ENCODE peak calls at places on chromosomes 7 and 10, in eight cellular contexts. C is small intestine, J is OCI-LY7, M is right lobe of liver, T is tibial nerve, B is uterus, H is epithelial cell of esophagus, G is fibroblast of lung. L is an unnamed sample.

GRCh38 chr10:124290095-124290795 is 128.5 kb downstream of the OAT start:
- DNase-seq in T (peak), H (no peak), C (no peak), B (no peak), G (peak), J (no peak), M (peak), L (peak)

GRCh38 chr7:50667789-50668226 is 102.6 kb upstream of the DDC start:
- DNase-seq in G (peak), B (peak), T (no peak), C (no peak), H (no peak), J (no peak), M (no peak), L (no peak)

GRCh38 chr10:61939575-61940301 is 38.2 kb downstream of the ARID5B start:
- DNase-seq in T (no peak), B (no peak), H (peak), J (no peak), G (peak), C (no peak), M (no peak), L (no peak)

GRCh38 chr7:100088621-100089457 is at the start of gene COPS6:
- DNase-seq in T (peak), B (peak), H (peak), C (peak), G (peak), M (peak), J (peak), L (peak)

GRCh38 chr7:148286150-148286549 is 304.4 kb upstream of the C7orf33 start:
- DNase-seq in J (peak), T (no peak), B (no peak), G (no peak), H (peak), M (no peak), C (peak), L (no peak)

GRCh38 chr7:28953628-28954027 is 4.5 kb downstream of the TRIL start:
- DNase-seq in C (no peak), B (no peak), G (peak), M (no peak), T (no peak), H (no peak), J (no peak), L (no peak)

GRCh38 chr7:25565949-25566348 is 337.7 kb upstream of the NPVF start:
- DNase-seq in B (peak), M (no peak), H (peak), G (peak), J (peak), T (peak), C (peak), L (no peak)

GRCh38 chr10:1550291-1550595 is 187.1 kb downstream of the ADARB2 start:
- DNase-seq in B (no peak), J (no peak), M (no peak), G (no peak), H (no peak), C (no peak), T (no peak), L (no peak)

GRCh38 chr10:132983250-132984007 is 41.1 kb upstream of the CFAP46 start:
- DNase-seq in J (no peak), T (no peak), M (peak), H (no peak), G (no peak), C (no peak), B (no peak), L (peak)

GRCh38 chr7:51226042-51226755 is 90.4 kb downstream of the COBL start:
- DNase-seq in H (peak), M (no peak), B (no peak), T (no peak), J (no peak), G (no peak), C (no peak), L (no peak)

GRCh38 chr7:158120751-158121150 is 466.9 kb downstream of the PTPRN2 start:
- DNase-seq in J (no peak), H (no peak), M (no peak), T (no peak), B (no peak), G (no peak), C (no peak), L (peak)

GRCh38 chr10:124625831-124626238 is 118.3 kb downstream of the FAM53B start:
- DNase-seq in B (no peak), H (no peak), G (no peak), C (no peak), T (no peak), M (no peak), J (no peak), L (no peak)

GRCh38 chr7:22231806-22232205 is 125.1 kb downstream of the RAPGEF5 start:
- DNase-seq in T (no peak), G (no peak), J (no peak), B (no peak), C (no peak), H (peak), M (no peak), L (no peak)

GRCh38 chr10:16856567-16856966 is 39.3 kb upstream of the RSU1 start:
- DNase-seq in H (no peak), T (no peak), M (no peak), G (no peak), B (no peak), J (no peak), C (no peak), L (no peak)

GRCh38 chr7:25801214-25801613 is 350.8 kb upstream of the NFE2L3 start:
- DNase-seq in M (no peak), G (no peak), C (no peak), H (no peak), B (no peak), J (no peak), T (no peak), L (no peak)

GRCh38 chr10:112938808-112939482 is 11.1 kb upstream of the TCF7L2 start:
- DNase-seq in H (no peak), B (no peak), J (no peak), C (peak), M (no peak), T (no peak), G (no peak), L (no peak)

GRCh38 chr7:157523766-157524421 is 187.1 kb downstream of the DNAJB6 start:
- DNase-seq in J (no peak), C (no peak), H (no peak), B (no peak), T (no peak), G (no peak), M (peak), L (peak)

GRCh38 chr10:49767752-49768151 is 5.6 kb upstream of the OGDHL start:
- DNase-seq in H (no peak), T (no peak), G (no peak), B (no peak), C (no peak), J (no peak), M (no peak), L (no peak)

GRCh38 chr10:43210556-43210955 is 56.3 kb downstream of the RASGEF1A start:
- DNase-seq in M (peak), G (no peak), H (no peak), T (no peak), C (no peak), B (no peak), J (no peak), L (peak)

GRCh38 chr7:157528785-157529341 is 192.1 kb downstream of the DNAJB6 start:
- DNase-seq in J (no peak), H (no peak), C (no peak), G (no peak), T (no peak), B (no peak), M (peak), L (peak)

GRCh38 chr7:116692599-116693308 is 20.8 kb downstream of the MET start:
- DNase-seq in H (peak), B (no peak), T (no peak), C (peak), M (no peak), J (no peak), G (no peak), L (no peak)

GRCh38 chr7:26199301-26200112 is 1.0 kb downstream of the HNRNPA2B1 start:
- DNase-seq in G (peak), H (peak), B (peak), T (peak), C (peak), M (peak), J (peak), L (peak)

GRCh38 chr10:3807928-3808496 is 23.0 kb upstream of the KLF6 start:
- DNase-seq in C (no peak), H (no peak), M (peak), B (no peak), G (no peak), J (no peak), T (no peak), L (no peak)

GRCh38 chr10:923844-924523 is 7.5 kb downstream of the LARP4B start:
- DNase-seq in B (no peak), J (no peak), G (no peak), T (no peak), M (no peak), H (no peak), C (no peak), L (no peak)

GRCh38 chr10:3231951-3232730 is 59.6 kb upstream of the PITRM1 start:
- DNase-seq in M (no peak), B (no peak), T (peak), G (peak), C (no peak), J (no peak), H (no peak), L (no peak)

GRCh38 chr7:651032-651728 is 75.3 kb upstream of the DNAAF5 start:
- DNase-seq in G (no peak), M (no peak), B (no peak), C (no peak), J (no peak), T (no peak), H (no peak), L (no peak)

GRCh38 chr7:75716992-75717626 is 21.6 kb downstream of the HIP1 start:
- DNase-seq in H (peak), J (no peak), C (no peak), M (no peak), T (no peak), B (no peak), G (peak), L (peak)

GRCh38 chr10:115918812-115919211 is 354.2 kb downstream of the GFRA1 start:
- DNase-seq in J (no peak), T (no peak), G (peak), B (no peak), C (no peak), M (no peak), H (no peak), L (no peak)

GRCh38 chr7:134778941-134779740 is at the start of gene CALD1:
- DNase-seq in B (peak), J (no peak), H (peak), G (peak), C (peak), M (no peak), T (peak), L (no peak)

GRCh38 chr7:128098629-128099028 is 67.4 kb upstream of the LRRC4 start:
- DNase-seq in G (no peak), J (no peak), T (no peak), M (no peak), H (no peak), B (no peak), C (no peak), L (no peak)

GRCh38 chr7:146772581-146772980 is 656.0 kb downstream of the CNTNAP2 start:
- DNase-seq in H (no peak), M (no peak), J (peak), B (no peak), C (no peak), T (no peak), G (no peak), L (no peak)

GRCh38 chr7:80380957-80381356 is 130.9 kb downstream of the GNAT3 start:
- DNase-seq in B (no peak), T (no peak), M (no peak), J (no peak), G (no peak), H (no peak), C (no peak), L (no peak)

GRCh38 chr7:5222861-5223411 is 32.9 kb downstream of the WIPI2 start:
- DNase-seq in T (no peak), J (no peak), G (no peak), H (no peak), M (peak), C (no peak), B (no peak), L (peak)

GRCh38 chr7:139673230-139673629 is 104.6 kb downstream of the HIPK2 start:
- DNase-seq in H (no peak), B (no peak), J (no peak), M (no peak), T (no peak), G (no peak), C (no peak), L (no peak)

GRCh38 chr7:22016547-22016946 is 70.8 kb upstream of the CDCA7L start:
- DNase-seq in M (no peak), H (no peak), J (peak), B (no peak), G (no peak), T (no peak), C (no peak), L (no peak)

GRCh38 chr10:70672993-70673928 is 955 bp downstream of the ADAMTS14 start:
- DNase-seq in H (peak), B (no peak), M (no peak), G (peak), J (no peak), T (no peak), C (no peak), L (no peak)
- H3K4me3 ChIP-seq in H (no peak), B (no peak), M (no peak), G (peak), J (no peak), T (no peak), C (no peak), L (peak)

GRCh38 chr7:74514131-74514591 is 60.5 kb downstream of the GTF2IRD1 start:
- DNase-seq in C (no peak), J (no peak), G (no peak), H (no peak), M (no peak), T (no peak), B (no peak), L (no peak)

GRCh38 chr7:74515276-74515675 is 61.6 kb downstream of the GTF2IRD1 start:
- DNase-seq in J (no peak), C (no peak), T (no peak), H (no peak), M (no peak), B (no peak), G (no peak), L (no peak)

GRCh38 chr7:74518654-74519053 is 64.9 kb downstream of the GTF2IRD1 start:
- DNase-seq in C (no peak), B (no peak), M (no peak), J (no peak), G (no peak), H (no peak), T (no peak), L (no peak)

GRCh38 chr7:74518041-74518440 is 64.3 kb downstream of the GTF2IRD1 start:
- DNase-seq in C (no peak), M (no peak), H (no peak), G (no peak), B (no peak), J (no peak), T (no peak), L (no peak)

DNA sequence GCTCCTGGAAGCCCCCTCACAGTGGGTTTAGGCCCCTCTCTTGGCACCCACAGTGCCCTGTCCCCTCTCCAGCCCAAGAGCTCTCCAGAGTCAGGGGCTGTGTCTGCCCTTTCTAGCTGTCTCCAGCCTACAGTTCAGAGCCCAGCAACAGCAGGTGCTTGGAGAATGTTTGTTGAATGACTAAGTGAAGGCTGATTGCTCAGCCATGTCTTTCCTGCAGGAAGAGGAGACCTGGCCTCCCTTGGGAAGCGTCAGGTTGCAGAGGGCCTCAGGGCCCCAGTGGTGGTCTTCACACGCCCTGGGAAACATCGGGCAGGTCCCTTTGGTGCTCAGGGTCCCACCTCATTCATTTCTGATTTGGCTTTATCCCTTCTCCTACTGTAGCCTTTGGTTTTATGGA is 62.5 kb downstream of the GTF2IRD1 start:
- DNase-seq in G (no peak), J (no peak), B (no peak), M (no peak), T (no peak), H (no peak), C (no peak), L (no peak)
- H3K4me3 ChIP-seq in G (no peak), J (no peak), B (no peak), M (no peak), T (no peak), H (no peak), C (no peak), L (no peak)

DNA sequence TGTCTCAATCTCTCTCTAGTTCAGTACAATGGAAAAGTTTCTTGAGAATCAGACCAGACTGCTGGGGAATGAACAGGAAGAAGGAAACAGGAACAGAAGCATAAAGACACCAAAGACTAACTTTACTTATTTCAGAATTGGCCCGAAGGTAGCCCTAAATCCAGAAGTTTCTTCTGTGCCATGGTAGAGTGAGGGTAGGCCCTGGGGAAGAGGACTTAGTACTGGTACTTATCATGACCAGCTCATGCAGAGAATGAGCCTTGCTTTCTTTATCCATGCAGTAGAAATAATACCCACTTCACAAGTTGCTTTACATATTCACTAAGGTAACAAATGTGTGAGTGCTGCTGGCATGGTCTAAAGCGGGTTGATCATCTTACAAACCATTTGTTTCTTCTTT is 153.8 kb downstream of the CELF2 start:
- DNase-seq in M (no peak), B (no peak), J (no peak), H (no peak), C (no peak), G (no peak), T (no peak), L (no peak)
- H3K4me3 ChIP-seq in M (no peak), B (no peak), J (no peak), H (no peak), C (peak), G (no peak), T (no peak), L (peak)

DNA sequence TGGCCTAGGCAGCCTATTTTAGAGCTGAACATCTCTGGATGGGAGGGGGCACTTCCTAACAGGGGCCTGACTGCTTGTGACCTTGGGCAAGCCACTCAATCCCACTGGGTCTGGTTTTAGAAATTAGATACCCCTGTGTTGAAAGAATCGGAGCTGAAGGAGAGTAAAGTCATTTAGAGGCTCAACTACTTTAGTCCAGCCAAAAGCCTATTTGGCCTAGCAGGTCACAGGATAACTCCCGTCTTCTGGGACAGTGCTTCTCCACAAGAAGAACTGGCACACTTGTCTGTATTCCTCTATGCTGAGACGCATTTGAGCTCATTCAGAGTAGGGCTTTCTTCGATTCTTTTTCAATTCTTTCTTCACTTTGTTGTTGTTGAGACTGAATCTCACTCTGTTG is 224.2 kb downstream of the CHCHD3 start:
- DNase-seq in T (no peak), B (no peak), G (no peak), M (no peak), H (no peak), C (no peak), J (no peak), L (no peak)
- H3K4me3 ChIP-seq in T (no peak), B (no peak), G (no peak), M (no peak), H (no peak), C (no peak), J (no peak), L (no peak)

GRCh38 chr7:114083714-114084113 is 164.9 kb upstream of the PPP1R3A start:
- DNase-seq in C (peak), J (no peak), T (no peak), M (no peak), G (no peak), B (no peak), H (no peak), L (no peak)

GRCh38 chr7:114081606-114082425 is 163.0 kb upstream of the PPP1R3A start:
- DNase-seq in M (no peak), G (peak), B (no peak), H (peak), C (peak), T (peak), J (no peak), L (no peak)

GRCh38 chr7:114084381-114085312 is 165.8 kb upstream of the PPP1R3A start:
- DNase-seq in C (peak), T (peak), H (peak), M (peak), G (peak), J (no peak), B (peak), L (peak)

GRCh38 chr7:114082567-114082933 is 163.7 kb upstream of the PPP1R3A start:
- DNase-seq in J (no peak), H (no peak), C (peak), B (no peak), T (no peak), M (no peak), G (no peak), L (no peak)

DNA sequence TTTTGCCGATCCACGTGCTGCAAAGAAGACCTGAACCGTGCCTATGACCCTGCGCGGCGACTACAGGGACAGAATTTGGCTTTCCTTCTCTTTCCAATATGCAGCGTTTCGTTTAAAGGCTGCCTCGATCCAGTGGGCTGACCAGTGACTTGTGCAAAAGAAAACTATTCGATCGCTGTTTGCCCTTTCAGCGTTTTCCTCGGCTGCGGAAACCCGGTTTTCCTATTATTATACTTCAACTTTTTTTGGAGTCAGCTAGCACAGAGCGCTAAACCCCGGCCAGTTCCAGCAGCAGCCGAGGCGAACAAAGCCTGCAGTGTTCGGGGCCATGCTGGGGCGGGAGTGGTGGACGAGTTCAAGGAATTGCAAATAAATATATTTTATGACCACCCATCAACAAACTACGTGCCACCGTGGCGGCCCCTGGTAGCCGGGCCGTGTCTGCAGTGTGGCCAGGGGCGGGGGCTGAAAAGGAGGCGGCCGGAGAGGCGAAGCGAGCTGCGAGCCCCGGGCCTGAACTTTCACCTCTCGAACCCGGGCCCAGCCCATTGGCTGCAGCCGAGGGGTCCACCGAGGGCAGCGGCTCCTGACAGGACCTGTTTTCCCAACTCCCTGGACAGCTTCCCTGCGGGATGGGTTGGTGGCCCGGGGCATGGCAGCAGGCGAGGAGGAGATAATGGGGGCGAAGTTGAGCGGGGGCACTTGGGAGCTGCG is 164.3 kb upstream of the PPP1R3A start:
- DNase-seq in T (peak), B (peak), G (peak), H (no peak), C (peak), J (no peak), M (peak), L (peak)
- H3K4me3 ChIP-seq in T (peak), B (peak), G (peak), H (no peak), C (peak), J (no peak), M (peak), L (peak)

DNA sequence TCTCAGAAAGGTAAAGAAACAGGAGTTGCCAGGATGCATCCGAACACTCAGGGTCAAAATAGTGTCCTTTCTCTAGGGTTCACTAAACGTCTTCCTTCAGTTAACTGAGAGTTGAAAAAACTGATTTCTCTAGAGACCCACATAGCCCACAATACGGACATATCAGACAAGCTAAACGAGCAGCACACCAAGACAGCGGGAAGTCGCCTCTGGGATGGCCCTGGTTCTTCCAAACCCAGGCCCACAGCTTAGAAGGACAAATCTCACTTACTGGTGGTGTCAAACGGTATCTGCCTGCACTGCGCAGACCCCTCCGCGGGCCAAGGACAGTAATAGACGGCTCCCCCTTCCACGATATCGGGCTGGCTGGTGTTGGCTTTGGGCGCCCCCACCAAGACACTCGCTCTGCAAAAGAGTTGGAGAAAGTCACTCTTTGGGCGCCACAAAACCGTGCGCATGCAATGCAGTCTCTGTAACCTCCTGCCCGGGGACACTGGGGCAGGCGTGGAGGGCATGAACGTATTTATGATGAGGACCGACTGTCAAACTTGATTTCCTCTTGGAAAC is 1.1 kb downstream of the ITGA8 start:
- DNase-seq in H (no peak), T (no peak), B (no peak), G (no peak), J (no peak), M (no peak), C (no peak), L (no peak)
- H3K4me3 ChIP-seq in H (no peak), T (no peak), B (peak), G (peak), J (no peak), M (no peak), C (no peak), L (peak)